ENCODE peak calls at places on chromosome 15, in four cellular contexts. Q, S, T and Y are unnamed samples.

GRCh38 chr15:78024141-78024567 is 53.4 kb downstream of the TBC1D2B start:
- DNase-seq in Q (no peak), S (no peak), T (peak), Y (no peak)

GRCh38 chr15:92809880-92810361 is 90.2 kb upstream of the CHD2 start:
- DNase-seq in Q (peak), S (no peak), T (peak), Y (no peak)

GRCh38 chr15:31869640-31870335 is 160.5 kb upstream of the CHRNA7 start:
- DNase-seq in Q (peak), S (no peak), T (peak), Y (no peak)

GRCh38 chr15:73851679-73852078 is 21.7 kb upstream of the TBC1D21 start:
- DNase-seq in Q (peak), S (no peak), T (peak), Y (no peak)

GRCh38 chr15:58568157-58568571 is 136.4 kb downstream of the LIPC start:
- DNase-seq in Q (peak), S (no peak), T (no peak), Y (peak)

GRCh38 chr15:45114751-45115085 is 592 bp downstream of the DUOXA2 start:
- DNase-seq in Q (no peak), S (no peak), T (no peak), Y (no peak)

GRCh38 chr15:37881237-37882013 is 53.0 kb upstream of the TMCO5A start:
- DNase-seq in Q (no peak), S (no peak), T (no peak), Y (no peak)

GRCh38 chr15:25832158-25832557 is 31.0 kb downstream of the ATP10A start:
- DNase-seq in Q (no peak), S (no peak), T (no peak), Y (no peak)

GRCh38 chr15:35479423-35479822 is 66.5 kb downstream of the DPH6 start:
- DNase-seq in Q (no peak), S (no peak), T (no peak), Y (no peak)

GRCh38 chr15:25171856-25172687 is 217.3 kb downstream of the SNRPN start:
- DNase-seq in Q (no peak), S (peak), T (no peak), Y (peak)

GRCh38 chr15:72801590-72802345 is 18.2 kb upstream of the ADPGK start:
- DNase-seq in Q (no peak), S (no peak), T (no peak), Y (no peak)

GRCh38 chr15:52106641-52107040 is 5.9 kb downstream of the BCL2L10 start:
- DNase-seq in Q (no peak), S (no peak), T (no peak), Y (peak)

GRCh38 chr15:63070681-63071129 is 28.2 kb downstream of the TPM1 start:
- DNase-seq in Q (no peak), S (no peak), T (no peak), Y (no peak)

DNA sequence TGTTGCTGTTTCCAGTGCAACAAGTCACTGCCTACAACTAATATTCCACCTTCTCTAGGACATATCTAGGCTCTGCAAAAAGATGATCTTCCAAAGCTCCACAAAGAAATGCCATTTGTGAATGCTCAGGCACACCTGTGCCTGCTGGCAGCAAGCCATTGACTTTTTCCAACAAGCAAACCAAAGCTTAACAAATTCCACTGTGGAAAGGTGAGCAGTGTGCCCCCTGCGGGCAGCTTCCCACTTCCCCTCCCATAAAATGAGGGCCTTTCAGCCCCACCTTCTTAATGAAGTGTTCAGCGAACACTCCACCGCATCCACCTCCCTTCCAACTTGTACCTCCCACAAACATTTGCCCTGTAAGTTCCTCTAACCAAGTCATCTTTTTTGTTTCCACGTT is 157.5 kb upstream of the SLC24A5 start:
- DNase-seq in Q (no peak), S (no peak), T (no peak), Y (no peak)
- TF ChIP-seq CTCF in Q (no peak), S (no peak), T (no peak), Y (no peak)

DNA sequence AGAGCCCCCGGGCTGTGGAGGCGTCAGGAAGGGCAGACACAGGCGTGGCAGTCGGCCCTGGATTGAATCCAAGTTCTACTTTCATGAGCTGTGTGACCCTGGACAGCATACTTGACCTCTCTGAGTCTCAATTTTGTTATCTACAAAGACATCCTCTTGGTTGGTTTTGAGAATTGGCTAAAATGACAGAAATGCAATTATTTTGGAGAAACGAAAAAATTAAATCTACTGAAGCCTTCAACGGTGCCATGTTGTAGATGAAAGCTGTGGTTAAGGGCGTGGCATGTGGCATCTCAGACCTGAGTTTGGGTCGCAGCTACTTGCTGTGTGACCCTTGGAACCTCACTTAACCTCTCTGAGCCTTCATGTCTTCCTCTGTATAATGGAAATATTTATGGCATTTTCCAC is 102.3 kb upstream of the TLE3 start:
- DNase-seq in Q (no peak), S (no peak), T (no peak), Y (no peak)
- TF ChIP-seq CTCF in Q (no peak), S (no peak), T (no peak), Y (no peak)

GRCh38 chr15:85404156-85404921 is 23.9 kb downstream of the AKAP13 start:
- DNase-seq in Q (no peak), S (no peak), T (no peak), Y (no peak)

GRCh38 chr15:85405467-85405866 is 25.1 kb downstream of the AKAP13 start:
- DNase-seq in Q (no peak), S (no peak), T (no peak), Y (no peak)

GRCh38 chr15:85404922-85405293 is 24.5 kb downstream of the AKAP13 start:
- DNase-seq in Q (no peak), S (no peak), T (peak), Y (no peak)

GRCh38 chr15:85402195-85402921 is 22.0 kb downstream of the AKAP13 start:
- DNase-seq in Q (no peak), S (no peak), T (no peak), Y (no peak)

GRCh38 chr15:85403745-85404144 is 23.3 kb downstream of the AKAP13 start:
- DNase-seq in Q (no peak), S (no peak), T (peak), Y (no peak)
- TF ChIP-seq CTCF in Q (no peak), S (no peak), T (no peak), Y (no peak)

GRCh38 chr15:98737122-98737521 is 88.8 kb downstream of the IGF1R start:
- DNase-seq in Q (no peak), S (no peak), T (no peak), Y (no peak)

GRCh38 chr15:98735895-98736617 is 87.7 kb downstream of the IGF1R start:
- DNase-seq in Q (no peak), S (no peak), T (no peak), Y (no peak)

GRCh38 chr15:98733098-98733497 is 84.8 kb downstream of the IGF1R start:
- DNase-seq in Q (no peak), S (no peak), T (no peak), Y (no peak)

GRCh38 chr15:98735304-98735703 is 87.0 kb downstream of the IGF1R start:
- DNase-seq in Q (no peak), S (no peak), T (no peak), Y (no peak)

DNA sequence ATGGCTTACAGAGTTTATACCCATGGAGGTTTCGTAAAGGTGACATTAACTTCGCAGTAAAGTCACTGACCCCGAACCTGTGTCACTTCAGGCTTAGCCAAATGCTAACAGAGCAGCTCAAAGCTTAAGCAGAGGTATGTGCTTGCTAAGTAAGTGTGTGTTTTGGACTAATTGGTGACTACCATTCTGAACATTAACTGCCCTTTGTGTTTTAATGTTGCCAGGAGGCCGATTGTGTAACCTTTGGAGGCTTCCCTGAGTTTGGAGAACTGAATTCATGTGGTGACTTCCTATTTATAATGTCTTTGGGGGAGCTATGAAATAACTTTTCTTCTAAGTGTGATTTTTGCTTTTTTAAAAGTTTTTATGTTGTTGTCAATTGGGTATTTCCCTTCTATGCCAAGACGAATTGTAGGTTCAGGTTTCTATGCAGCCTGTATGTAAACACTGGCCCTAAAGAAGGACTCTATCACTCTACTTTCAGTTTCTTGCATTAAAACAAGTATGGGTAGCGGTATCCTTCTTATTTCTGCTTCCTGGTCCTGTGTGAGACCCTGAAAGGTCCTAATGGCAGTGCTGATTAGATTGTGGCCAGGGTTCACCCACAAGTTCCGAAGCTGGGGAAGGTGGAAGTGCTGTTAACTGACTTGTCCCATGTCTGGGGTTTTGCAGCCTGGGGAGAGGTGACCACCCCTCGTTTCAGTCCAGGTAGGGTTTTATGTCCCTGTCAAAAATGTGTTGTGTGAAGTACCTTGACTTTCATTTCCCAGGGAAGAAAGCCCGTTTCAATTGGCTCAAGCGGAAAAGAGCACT is 86.3 kb downstream of the IGF1R start:
- DNase-seq in Q (no peak), S (no peak), T (peak), Y (no peak)
- TF ChIP-seq CTCF in Q (no peak), S (no peak), T (no peak), Y (no peak)

DNA sequence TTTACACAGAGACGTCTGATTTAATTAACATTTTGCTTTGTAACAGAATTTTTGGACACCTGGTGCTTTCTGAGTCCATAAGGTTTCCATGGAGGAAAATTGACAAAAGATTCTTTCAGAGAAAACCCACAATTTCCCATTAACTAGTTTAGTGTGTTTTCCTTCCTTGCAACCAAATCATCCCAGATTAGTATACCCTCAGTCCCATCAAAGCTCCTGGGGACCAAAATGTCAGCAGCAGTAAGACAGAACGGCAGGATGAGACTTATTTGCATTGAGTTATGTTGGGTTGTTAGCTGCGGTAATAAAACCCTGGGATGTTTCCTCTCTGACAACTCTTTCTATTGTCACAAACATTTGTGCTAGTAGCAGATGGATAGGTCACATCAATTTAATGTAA is 32.4 kb upstream of the VPS33B start:
- DNase-seq in Q (no peak), S (no peak), T (no peak), Y (no peak)
- TF ChIP-seq CTCF in Q (no peak), S (no peak), T (no peak), Y (no peak)

DNA sequence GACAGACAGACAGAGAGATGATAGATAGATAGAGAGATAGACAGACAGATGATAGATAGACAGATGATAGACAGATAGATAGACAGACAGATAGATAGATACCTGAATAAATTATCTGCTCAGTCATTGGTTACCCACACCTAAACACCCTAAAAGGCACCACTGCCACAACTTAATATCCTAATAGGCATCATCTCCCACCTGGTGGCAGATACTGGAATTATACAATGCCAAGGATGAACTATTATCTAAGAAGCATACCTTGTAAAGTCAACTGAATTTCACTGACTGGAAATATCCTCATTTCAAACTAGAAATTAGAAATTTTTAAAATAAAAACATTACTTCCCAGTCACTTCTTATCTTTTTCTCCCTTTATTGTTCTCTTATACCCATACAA is 19.4 kb upstream of the ATP8B4 start:
- DNase-seq in Q (no peak), S (no peak), T (peak), Y (no peak)
- TF ChIP-seq CTCF in Q (no peak), S (no peak), T (peak), Y (no peak)

DNA sequence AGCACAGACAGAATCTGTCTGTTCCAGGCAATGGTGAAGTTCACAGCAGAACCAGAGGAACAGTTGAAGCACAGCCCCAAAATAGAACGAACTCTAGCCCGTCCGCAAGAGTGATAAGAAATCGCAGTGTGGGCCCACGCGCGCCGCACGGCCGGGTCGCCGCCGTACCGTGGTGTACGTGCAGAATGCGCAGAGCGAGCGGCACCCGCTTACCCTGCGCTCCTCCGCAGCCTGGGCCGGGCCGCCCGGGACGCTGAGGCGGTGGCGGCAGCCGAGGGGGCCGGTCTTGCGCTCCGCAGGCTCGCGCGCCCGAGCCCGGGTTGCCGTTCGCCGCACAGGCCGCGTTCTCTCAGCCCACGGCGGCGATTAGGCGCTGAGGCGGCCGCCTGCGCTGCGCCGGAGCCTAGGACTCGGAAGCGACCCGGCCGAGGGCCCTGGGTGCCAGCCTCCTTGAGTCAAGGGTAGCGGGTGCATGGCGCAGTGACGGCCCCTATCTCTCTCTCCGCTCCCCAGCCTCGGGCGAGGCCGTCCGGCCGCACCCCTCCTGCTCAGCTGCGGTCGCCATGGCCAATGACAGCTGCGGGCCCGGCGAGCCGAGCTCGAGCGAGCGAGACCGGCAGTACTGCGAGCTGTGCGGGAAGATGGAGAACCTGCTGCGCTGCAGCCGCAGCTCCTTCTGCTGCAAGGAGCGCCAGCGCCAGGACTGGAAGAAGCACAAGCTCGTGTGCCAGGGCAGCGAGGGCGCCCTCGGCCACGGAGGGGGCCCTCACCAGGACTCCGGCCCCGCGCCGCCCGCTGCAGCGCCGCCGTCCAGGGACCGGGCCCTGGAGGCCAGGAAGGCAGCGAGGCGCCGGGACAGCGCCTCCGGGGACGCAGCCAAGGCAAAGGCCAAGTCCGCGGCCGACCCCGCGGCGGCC is 20.5 kb downstream of the WDR73 start:
- DNase-seq in Q (peak), S (peak), T (peak), Y (peak)
- TF ChIP-seq CTCF in Q (no peak), S (no peak), T (no peak), Y (no peak)